ENCODE peak calls at places on chromosomes 3 and 15, in five cellular contexts. One of them, this sample, is unnamed.

GRCh38 chr3:53806182-53807116 is 39.8 kb downstream of the CHDH start:
- DNase-seq in body of pancreas: peak
- DNase-seq in stomach: no peak
- DNase-seq in Peyer's patch: no peak
- DNase-seq in A549: peak
- DNase-seq in this sample: no peak

GRCh38 chr3:43866529-43867353 is 176.0 kb downstream of the ABHD5 start:
- DNase-seq in body of pancreas: no peak
- DNase-seq in stomach: no peak
- DNase-seq in Peyer's patch: no peak
- DNase-seq in A549: peak
- DNase-seq in this sample: no peak

GRCh38 chr3:194481103-194481502 is 5.7 kb downstream of the ATP13A3 start:
- DNase-seq in body of pancreas: no peak
- DNase-seq in stomach: no peak
- DNase-seq in Peyer's patch: no peak
- DNase-seq in A549: no peak
- DNase-seq in this sample: no peak

GRCh38 chr3:142641504-142641903 is 45.3 kb downstream of the PLS1 start:
- DNase-seq in body of pancreas: no peak
- DNase-seq in stomach: no peak
- DNase-seq in Peyer's patch: no peak
- DNase-seq in A549: no peak
- DNase-seq in this sample: no peak

GRCh38 chr15:77454265-77454664 is 33.6 kb downstream of the HMG20A start:
- DNase-seq in body of pancreas: no peak
- DNase-seq in stomach: no peak
- DNase-seq in Peyer's patch: no peak
- DNase-seq in A549: no peak
- DNase-seq in this sample: no peak

GRCh38 chr3:67127254-67127653 is 129.1 kb downstream of the KBTBD8 start:
- DNase-seq in body of pancreas: no peak
- DNase-seq in stomach: no peak
- DNase-seq in Peyer's patch: no peak
- DNase-seq in A549: no peak
- DNase-seq in this sample: no peak

GRCh38 chr3:66993082-66993481 is 5.0 kb upstream of the KBTBD8 start:
- DNase-seq in body of pancreas: no peak
- DNase-seq in stomach: no peak
- DNase-seq in Peyer's patch: no peak
- DNase-seq in A549: peak
- DNase-seq in this sample: no peak

GRCh38 chr15:70193734-70194133 is 96.0 kb upstream of the TLE3 start:
- DNase-seq in body of pancreas: no peak
- DNase-seq in stomach: no peak
- DNase-seq in Peyer's patch: no peak
- DNase-seq in A549: no peak
- DNase-seq in this sample: no peak

GRCh38 chr3:179504371-179504770 is 53.1 kb upstream of the GNB4 start:
- DNase-seq in body of pancreas: no peak
- DNase-seq in stomach: no peak
- DNase-seq in Peyer's patch: no peak
- DNase-seq in A549: no peak
- DNase-seq in this sample: no peak

GRCh38 chr3:179323197-179323901 is 518 bp downstream of the ZNF639 start:
- DNase-seq in body of pancreas: peak
- DNase-seq in stomach: peak
- DNase-seq in Peyer's patch: peak
- DNase-seq in A549: peak
- DNase-seq in this sample: peak

GRCh38 chr3:72318504-72319201 is 529.6 kb downstream of the SHQ1 start:
- DNase-seq in body of pancreas: peak
- DNase-seq in stomach: peak
- DNase-seq in Peyer's patch: no peak
- DNase-seq in A549: no peak
- DNase-seq in this sample: no peak

GRCh38 chr3:185350841-185351240 is 12.1 kb upstream of the MAP3K13 start:
- DNase-seq in body of pancreas: no peak
- DNase-seq in stomach: no peak
- DNase-seq in Peyer's patch: no peak
- DNase-seq in A549: no peak
- DNase-seq in this sample: no peak

GRCh38 chr3:149571381-149571780 is 86.4 kb downstream of the WWTR1 start:
- DNase-seq in body of pancreas: no peak
- DNase-seq in stomach: no peak
- DNase-seq in Peyer's patch: no peak
- DNase-seq in A549: no peak
- DNase-seq in this sample: no peak

GRCh38 chr3:126057936-126058335 is 26.0 kb downstream of the SLC41A3 start:
- DNase-seq in body of pancreas: no peak
- DNase-seq in stomach: no peak
- DNase-seq in Peyer's patch: no peak
- DNase-seq in A549: no peak
- DNase-seq in this sample: no peak

GRCh38 chr3:115208066-115208750 is 61.1 kb upstream of the ZBTB20 start:
- DNase-seq in body of pancreas: no peak
- DNase-seq in stomach: no peak
- DNase-seq in Peyer's patch: no peak
- DNase-seq in A549: no peak
- DNase-seq in this sample: no peak

DNA sequence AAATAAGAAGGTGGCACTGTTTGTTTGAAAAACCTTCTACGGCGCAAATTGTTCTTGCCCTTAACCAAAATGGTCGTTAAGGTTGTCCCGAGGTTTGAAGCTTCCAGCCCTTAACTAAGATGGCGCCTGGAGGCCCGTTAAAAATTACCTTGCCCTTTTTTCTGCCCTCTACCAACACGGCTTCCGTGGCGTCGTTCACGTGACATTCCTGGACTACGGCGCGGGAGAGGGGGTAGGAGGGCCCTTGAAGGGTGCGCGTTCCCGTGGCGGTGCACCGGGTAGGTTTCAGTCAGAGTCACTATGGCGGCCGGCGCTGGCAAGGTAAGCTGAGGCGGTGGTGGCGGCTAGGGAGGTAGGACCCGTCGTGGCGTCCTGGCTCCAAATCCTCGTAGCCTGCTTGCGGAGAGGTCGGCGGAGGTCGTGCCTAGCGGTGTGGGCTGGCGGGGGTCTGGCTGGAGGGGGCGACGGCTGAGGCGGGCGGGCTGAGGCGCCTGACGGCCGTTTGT is at the start of gene SLMAP:
- DNase-seq in body of pancreas: peak
- DNase-seq in stomach: peak
- DNase-seq in Peyer's patch: peak
- DNase-seq in A549: peak
- DNase-seq in this sample: peak
- TF ChIP-seq POLR2A in body of pancreas: peak
- TF ChIP-seq POLR2A in stomach: no peak
- TF ChIP-seq POLR2A in Peyer's patch: peak
- TF ChIP-seq POLR2A in A549: peak
- TF ChIP-seq POLR2A in this sample: peak

GRCh38 chr3:50122661-50123391 is 32.3 kb upstream of the SEMA3F start:
- DNase-seq in body of pancreas: no peak
- DNase-seq in stomach: no peak
- DNase-seq in Peyer's patch: no peak
- DNase-seq in A549: no peak
- DNase-seq in this sample: no peak

GRCh38 chr3:50120364-50121095 is 31.8 kb downstream of the RBM5 start:
- DNase-seq in body of pancreas: no peak
- DNase-seq in stomach: no peak
- DNase-seq in Peyer's patch: no peak
- DNase-seq in A549: no peak
- DNase-seq in this sample: no peak

GRCh38 chr3:50119786-50120185 is 31.1 kb downstream of the RBM5 start:
- DNase-seq in body of pancreas: no peak
- DNase-seq in stomach: no peak
- DNase-seq in Peyer's patch: no peak
- DNase-seq in A549: no peak
- DNase-seq in this sample: no peak

GRCh38 chr3:50122071-50122470 is 33.1 kb upstream of the SEMA3F start:
- DNase-seq in body of pancreas: no peak
- DNase-seq in stomach: no peak
- DNase-seq in Peyer's patch: no peak
- DNase-seq in A549: no peak
- DNase-seq in this sample: no peak

GRCh38 chr3:50121416-50122032 is 32.8 kb downstream of the RBM5 start:
- DNase-seq in body of pancreas: peak
- DNase-seq in stomach: peak
- DNase-seq in Peyer's patch: peak
- DNase-seq in A549: peak
- DNase-seq in this sample: peak
- TF ChIP-seq POLR2A in body of pancreas: peak
- TF ChIP-seq POLR2A in stomach: no peak
- TF ChIP-seq POLR2A in Peyer's patch: no peak
- TF ChIP-seq POLR2A in A549: no peak
- TF ChIP-seq POLR2A in this sample: peak

DNA sequence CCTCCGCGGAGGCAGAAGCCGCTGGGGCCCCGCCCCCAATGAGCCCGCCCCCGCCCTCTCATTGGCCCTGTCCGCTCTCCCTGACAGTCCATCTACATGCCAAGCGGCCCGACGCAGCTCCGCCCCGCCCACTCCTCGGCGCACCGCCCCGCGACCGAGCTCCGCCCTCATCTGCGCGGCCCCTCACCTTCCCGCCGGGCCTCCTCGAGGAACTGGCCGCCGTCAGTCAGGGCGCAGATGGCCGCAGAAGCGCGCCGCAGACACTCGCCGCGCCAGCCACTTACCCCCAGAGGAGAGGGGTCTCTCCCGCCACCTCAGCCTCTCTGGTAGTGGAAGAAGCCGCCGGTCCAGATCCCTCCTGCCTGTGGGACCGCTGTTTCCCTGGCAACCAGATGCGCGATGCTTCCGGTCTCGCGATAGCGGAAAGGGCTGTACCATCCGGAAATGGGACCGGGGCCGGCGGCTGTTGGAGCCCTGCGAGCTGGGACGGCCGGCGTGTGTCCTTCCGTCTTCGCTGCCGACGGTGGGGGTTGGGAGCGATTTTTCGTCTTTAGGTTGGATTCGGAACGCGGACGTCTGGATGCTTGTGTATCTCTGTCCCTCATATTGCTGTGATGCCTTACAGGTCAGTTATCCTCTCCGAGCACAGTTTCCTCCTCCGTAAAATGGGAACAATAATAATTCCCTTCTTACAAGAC is at the start of gene FSIP1:
- DNase-seq in body of pancreas: peak
- DNase-seq in stomach: peak
- DNase-seq in Peyer's patch: peak
- DNase-seq in A549: peak
- DNase-seq in this sample: peak
- TF ChIP-seq POLR2A in body of pancreas: peak
- TF ChIP-seq POLR2A in stomach: no peak
- TF ChIP-seq POLR2A in Peyer's patch: peak
- TF ChIP-seq POLR2A in A549: peak
- TF ChIP-seq POLR2A in this sample: peak

GRCh38 chr3:184186184-184186901 is at the start of gene ABCF3:
- DNase-seq in body of pancreas: peak
- DNase-seq in stomach: no peak
- DNase-seq in Peyer's patch: no peak
- DNase-seq in A549: no peak
- DNase-seq in this sample: no peak
- TF ChIP-seq POLR2A in body of pancreas: peak
- TF ChIP-seq POLR2A in stomach: no peak
- TF ChIP-seq POLR2A in Peyer's patch: peak
- TF ChIP-seq POLR2A in A549: peak
- TF ChIP-seq POLR2A in this sample: peak

GRCh38 chr3:136280961-136281360 is 30.8 kb downstream of the PCCB start:
- DNase-seq in body of pancreas: no peak
- DNase-seq in stomach: no peak
- DNase-seq in Peyer's patch: no peak
- DNase-seq in A549: no peak
- DNase-seq in this sample: no peak
- TF ChIP-seq POLR2A in body of pancreas: no peak
- TF ChIP-seq POLR2A in stomach: no peak
- TF ChIP-seq POLR2A in Peyer's patch: no peak
- TF ChIP-seq POLR2A in A549: no peak
- TF ChIP-seq POLR2A in this sample: no peak

DNA sequence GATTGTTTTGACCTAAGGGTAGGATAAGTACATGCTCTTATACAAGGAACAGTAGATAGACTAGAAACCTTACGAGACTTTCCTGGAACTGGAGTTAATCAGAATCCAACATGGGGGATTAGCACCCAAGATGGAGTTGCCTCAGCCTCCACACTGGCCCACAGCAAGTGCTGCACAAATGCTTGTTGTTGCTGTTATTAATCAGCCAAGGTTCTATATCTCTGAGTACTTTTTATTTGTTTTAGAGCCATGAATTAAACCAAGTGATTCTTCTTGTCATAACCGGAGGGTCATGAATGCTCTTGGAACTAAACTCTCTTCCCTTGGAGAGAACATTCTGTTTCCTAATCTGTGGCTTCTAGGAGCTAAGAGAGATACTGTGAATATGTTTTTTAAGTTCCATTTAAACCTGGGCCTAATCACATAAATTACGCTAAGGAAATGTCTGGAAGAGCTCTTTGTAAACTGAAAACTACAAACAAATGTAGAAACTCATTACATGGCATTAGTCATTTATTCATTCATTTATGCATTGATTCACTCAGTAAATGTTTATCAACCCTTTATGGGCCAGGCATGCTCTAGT is 5.7 kb upstream of the IL16 start:
- DNase-seq in body of pancreas: no peak
- DNase-seq in stomach: no peak
- DNase-seq in Peyer's patch: no peak
- DNase-seq in A549: no peak
- DNase-seq in this sample: no peak
- TF ChIP-seq POLR2A in body of pancreas: no peak
- TF ChIP-seq POLR2A in stomach: no peak
- TF ChIP-seq POLR2A in Peyer's patch: no peak
- TF ChIP-seq POLR2A in A549: no peak
- TF ChIP-seq POLR2A in this sample: no peak

DNA sequence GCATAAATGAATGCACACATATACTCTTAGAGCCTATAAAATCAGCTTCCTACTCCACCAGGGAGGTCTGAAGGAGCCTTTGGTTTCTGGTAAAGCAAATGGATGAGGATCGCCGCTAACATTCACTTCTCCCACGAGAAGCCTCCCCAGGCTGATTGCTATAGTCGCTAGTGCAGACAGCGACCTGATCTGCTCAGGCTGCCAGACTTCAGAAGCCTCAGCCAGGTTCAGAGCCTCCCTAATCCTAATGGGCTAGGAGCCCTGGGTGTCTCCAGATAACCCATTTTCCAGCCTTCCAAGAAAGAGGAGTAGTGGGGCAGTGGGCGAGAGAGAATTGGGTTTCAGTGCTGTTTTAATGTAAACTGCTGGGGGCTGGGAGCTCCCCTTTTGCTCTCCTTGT is 35.4 kb downstream of the TPM1 start:
- DNase-seq in body of pancreas: no peak
- DNase-seq in stomach: no peak
- DNase-seq in Peyer's patch: no peak
- DNase-seq in A549: no peak
- DNase-seq in this sample: no peak
- TF ChIP-seq POLR2A in body of pancreas: no peak
- TF ChIP-seq POLR2A in stomach: no peak
- TF ChIP-seq POLR2A in Peyer's patch: no peak
- TF ChIP-seq POLR2A in A549: no peak
- TF ChIP-seq POLR2A in this sample: no peak